ENCODE peak calls at places on chromosome 19, in seven cellular contexts. X is HCT116, L is upper lobe of left lung, H is upper lobe of right lung, B is neural progenitor cell, W is cardiac muscle cell, Q is hepatocyte. Z is an unnamed sample.

GRCh38 chr19:28014821-28015405 is 1198.0 kb downstream of the UQCRFS1 start:
- DNase-seq in X (no peak), L (no peak), H (peak), B (no peak), W (no peak), Q (no peak), Z (no peak)

GRCh38 chr19:35107541-35107939 is 8.1 kb upstream of the FXYD3 start:
- DNase-seq in X (peak), L (peak), H (no peak), B (no peak), W (peak), Q (no peak), Z (no peak)

GRCh38 chr19:19062454-19063182 is 1.2 kb upstream of the SLC25A42 start:
- DNase-seq in X (no peak), L (no peak), H (no peak), B (no peak), W (no peak), Q (no peak), Z (no peak)

GRCh38 chr19:38977445-38978314 is 2.1 kb upstream of the FBXO17 start:
- DNase-seq in X (no peak), L (no peak), H (no peak), B (no peak), W (no peak), Q (peak), Z (no peak)

GRCh38 chr19:10294368-10294697 is 4.6 kb downstream of the ICAM5 start:
- DNase-seq in X (no peak), L (no peak), H (no peak), B (peak), W (no peak), Q (no peak), Z (no peak)

GRCh38 chr19:12784871-12785430 is 6.3 kb upstream of the JUNB start:
- DNase-seq in X (no peak), L (no peak), H (no peak), B (no peak), W (peak), Q (no peak), Z (no peak)

GRCh38 chr19:18633321-18633720 is 3.5 kb upstream of the KLHL26 start:
- DNase-seq in X (no peak), L (no peak), H (no peak), B (no peak), W (no peak), Q (no peak), Z (no peak)

GRCh38 chr19:29259153-29259552 is 46.2 kb upstream of the UQCRFS1 start:
- DNase-seq in X (no peak), L (no peak), H (no peak), B (peak), W (no peak), Q (no peak), Z (peak)

GRCh38 chr19:4058696-4059492 is 7.8 kb downstream of the ZBTB7A start:
- DNase-seq in X (no peak), L (no peak), H (no peak), B (no peak), W (no peak), Q (no peak), Z (no peak)

GRCh38 chr19:42323852-42324654 is 1.4 kb upstream of the MEGF8 start:
- DNase-seq in X (no peak), L (no peak), H (peak), B (peak), W (no peak), Q (no peak), Z (no peak)

GRCh38 chr19:19042732-19043274 is 9.4 kb downstream of the ARMC6 start:
- DNase-seq in X (no peak), L (no peak), H (no peak), B (no peak), W (no peak), Q (no peak), Z (no peak)

GRCh38 chr19:35264281-35265125 is 4.3 kb upstream of the USF2 start:
- DNase-seq in X (no peak), L (peak), H (peak), B (no peak), W (no peak), Q (no peak), Z (no peak)

GRCh38 chr19:10353793-10354391 is 14.5 kb upstream of the ICAM3 start:
- DNase-seq in X (peak), L (no peak), H (no peak), B (peak), W (peak), Q (peak), Z (no peak)

GRCh38 chr19:33403221-33403972 is 29.9 kb downstream of the CEBPG start:
- DNase-seq in X (no peak), L (peak), H (peak), B (no peak), W (no peak), Q (peak), Z (no peak)

GRCh38 chr19:38183227-38183914 is 40.7 kb downstream of the DPF1 start:
- DNase-seq in X (no peak), L (no peak), H (no peak), B (peak), W (peak), Q (no peak), Z (no peak)

GRCh38 chr19:38910488-38910887 is 1.5 kb downstream of the CCER2 start:
- DNase-seq in X (no peak), L (no peak), H (no peak), B (no peak), W (no peak), Q (no peak), Z (no peak)

GRCh38 chr19:3982701-3983541 is 2.3 kb downstream of the EEF2 start:
- DNase-seq in X (no peak), L (no peak), H (no peak), B (no peak), W (peak), Q (peak), Z (peak)

GRCh38 chr19:50906217-50906616 is 5.0 kb downstream of the KLK4 start:
- DNase-seq in X (no peak), L (no peak), H (no peak), B (peak), W (peak), Q (peak), Z (no peak)

GRCh38 chr19:42140125-42140754 is 8.0 kb upstream of the POU2F2 start:
- DNase-seq in X (no peak), L (peak), H (peak), B (peak), W (peak), Q (peak), Z (peak)

GRCh38 chr19:40744554-40745401 is 5.5 kb downstream of the ACTMAP start:
- DNase-seq in X (no peak), L (peak), H (peak), B (peak), W (no peak), Q (peak), Z (no peak)

GRCh38 chr19:47113446-47114348 is at the start of gene ZC3H4:
- DNase-seq in X (peak), L (peak), H (peak), B (peak), W (peak), Q (peak), Z (peak)

GRCh38 chr19:40704491-40705361 is 12.0 kb downstream of the COQ8B start:
- DNase-seq in X (no peak), L (no peak), H (no peak), B (no peak), W (no peak), Q (no peak), Z (no peak)

GRCh38 chr19:53432088-53432661 is 391 bp downstream of the ZNF761 start:
- DNase-seq in X (no peak), L (peak), H (peak), B (peak), W (peak), Q (peak), Z (peak)

GRCh38 chr19:5789886-5790572 is 934 bp downstream of the DUS3L start:
- DNase-seq in X (no peak), L (no peak), H (no peak), B (no peak), W (no peak), Q (no peak), Z (no peak)

GRCh38 chr19:12828494-12828893 is 5.9 kb downstream of the RTBDN start:
- DNase-seq in X (no peak), L (no peak), H (no peak), B (peak), W (peak), Q (peak), Z (peak)

GRCh38 chr19:28021316-28022185 is 1191.4 kb downstream of the UQCRFS1 start:
- DNase-seq in X (no peak), L (no peak), H (no peak), B (no peak), W (no peak), Q (no peak), Z (no peak)

GRCh38 chr19:38430931-38431330 is 2.6 kb upstream of the RYR1 start:
- DNase-seq in X (no peak), L (no peak), H (no peak), B (no peak), W (no peak), Q (no peak), Z (no peak)

GRCh38 chr19:30228726-30229523 is 143.3 kb upstream of the ZNF536 start:
- DNase-seq in X (no peak), L (no peak), H (no peak), B (peak), W (peak), Q (peak), Z (no peak)

GRCh38 chr19:36082916-36083315 is 28.0 kb upstream of the OVOL3 start:
- DNase-seq in X (no peak), L (no peak), H (no peak), B (no peak), W (no peak), Q (no peak), Z (no peak)

GRCh38 chr19:13056052-13056660 is 46.5 kb downstream of the LYL1 start:
- DNase-seq in X (peak), L (peak), H (peak), B (peak), W (peak), Q (peak), Z (no peak)

GRCh38 chr19:7942981-7943443 is 454 bp downstream of the TIMM44 start:
- DNase-seq in X (no peak), L (no peak), H (no peak), B (no peak), W (peak), Q (no peak), Z (no peak)

GRCh38 chr19:30228113-30228725 is 144.0 kb upstream of the ZNF536 start:
- DNase-seq in X (no peak), L (no peak), H (no peak), B (peak), W (no peak), Q (peak), Z (no peak)

GRCh38 chr19:49468746-49469447 is 5.1 kb upstream of the FLT3LG start:
- DNase-seq in X (no peak), L (peak), H (no peak), B (peak), W (peak), Q (peak), Z (peak)

GRCh38 chr19:49469828-49470614 is 4.0 kb upstream of the FLT3LG start:
- DNase-seq in X (no peak), L (peak), H (no peak), B (no peak), W (no peak), Q (no peak), Z (no peak)

GRCh38 chr19:49465371-49465770 is 8.6 kb upstream of the FLT3LG start:
- DNase-seq in X (no peak), L (no peak), H (no peak), B (no peak), W (no peak), Q (no peak), Z (no peak)

GRCh38 chr19:49470615-49470978 is 3.4 kb upstream of the FLT3LG start:
- DNase-seq in X (no peak), L (no peak), H (no peak), B (no peak), W (no peak), Q (no peak), Z (no peak)

DNA sequence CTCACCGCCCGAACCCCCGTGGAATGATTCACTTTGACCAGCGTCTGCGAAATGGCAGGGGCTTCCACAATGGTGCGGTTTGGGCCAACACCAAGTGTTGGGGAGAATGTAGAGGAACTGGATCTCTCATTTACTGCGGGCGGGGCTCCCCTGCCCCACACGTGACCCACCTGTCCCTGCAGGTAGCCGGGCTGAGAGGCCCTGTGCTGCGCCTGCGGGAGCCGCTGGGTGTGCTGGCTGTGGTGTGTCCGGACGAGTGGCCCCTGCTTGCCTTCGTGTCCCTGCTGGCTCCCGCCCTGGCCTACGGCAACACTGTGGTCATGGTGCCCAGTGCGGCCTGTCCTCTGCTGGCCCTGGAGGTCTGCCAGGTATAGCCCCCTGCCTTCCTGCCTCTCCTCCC is 5.8 kb upstream of the FLT3LG start:
- DNase-seq in X (no peak), L (no peak), H (no peak), B (no peak), W (no peak), Q (no peak), Z (no peak)
- H3K27ac ChIP-seq in X (no peak), L (peak), H (peak), B (no peak), W (no peak), Q (peak), Z (no peak)

GRCh38 chr19:52343548-52343947 is 7.5 kb downstream of the ZNF610 start:
- DNase-seq in X (peak), L (peak), H (no peak), B (peak), W (peak), Q (peak), Z (peak)
- TF ChIP-seq CTCF in X (peak), L (peak), H (peak), B (peak), W (peak), Q (peak), Z (no peak)

GRCh38 chr19:31518626-31519025 is 169.4 kb upstream of the TSHZ3 start:
- DNase-seq in X (no peak), L (no peak), H (no peak), B (no peak), W (no peak), Q (no peak), Z (no peak)

GRCh38 chr19:31515931-31516330 is 166.7 kb upstream of the TSHZ3 start:
- DNase-seq in X (no peak), L (no peak), H (no peak), B (no peak), W (peak), Q (no peak), Z (no peak)

GRCh38 chr19:31517466-31518180 is 168.4 kb upstream of the TSHZ3 start:
- DNase-seq in X (no peak), L (no peak), H (no peak), B (no peak), W (no peak), Q (no peak), Z (no peak)

GRCh38 chr19:31518216-31518615 is 169.0 kb upstream of the TSHZ3 start:
- DNase-seq in X (no peak), L (no peak), H (no peak), B (no peak), W (no peak), Q (no peak), Z (no peak)

DNA sequence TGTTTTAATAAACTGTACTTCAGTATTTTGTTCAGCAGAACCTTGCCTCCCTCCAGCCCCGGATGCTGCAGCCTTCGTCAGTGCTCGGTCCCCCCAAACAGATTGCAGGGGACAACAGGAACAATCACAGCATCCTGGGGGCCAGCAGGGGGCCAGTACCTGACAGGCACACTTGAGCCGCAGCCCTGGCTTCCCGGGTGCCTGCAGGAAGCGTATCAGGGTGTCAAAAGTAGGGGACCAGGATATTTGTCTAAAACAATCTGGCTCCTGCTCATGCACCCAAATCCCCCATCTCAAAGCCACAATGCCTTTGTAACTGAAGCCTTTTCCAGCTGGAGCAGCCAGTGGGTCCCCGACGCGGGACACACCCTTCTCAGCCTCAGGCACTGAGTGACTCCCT is 167.5 kb upstream of the TSHZ3 start:
- DNase-seq in X (no peak), L (no peak), H (no peak), B (no peak), W (no peak), Q (no peak), Z (no peak)
- H3K27ac ChIP-seq in X (no peak), L (no peak), H (no peak), B (no peak), W (no peak), Q (no peak), Z (no peak)

GRCh38 chr19:17358395-17358794 is 18.7 kb downstream of the PLVAP start:
- DNase-seq in X (peak), L (no peak), H (no peak), B (no peak), W (no peak), Q (no peak), Z (no peak)

GRCh38 chr19:17353386-17353785 is 16.0 kb downstream of the GTPBP3 start:
- DNase-seq in X (no peak), L (no peak), H (no peak), B (no peak), W (no peak), Q (no peak), Z (no peak)

GRCh38 chr19:17357724-17358123 is 19.4 kb downstream of the PLVAP start:
- DNase-seq in X (no peak), L (peak), H (no peak), B (no peak), W (no peak), Q (no peak), Z (no peak)

GRCh38 chr19:17359905-17360800 is 17.0 kb downstream of the PLVAP start:
- DNase-seq in X (no peak), L (no peak), H (no peak), B (no peak), W (no peak), Q (no peak), Z (no peak)

GRCh38 chr19:17357078-17357666 is 19.8 kb downstream of the GTPBP3 start:
- DNase-seq in X (no peak), L (no peak), H (no peak), B (no peak), W (no peak), Q (no peak), Z (no peak)
- TF ChIP-seq CTCF in X (no peak), L (no peak), H (no peak), B (no peak), W (no peak), Q (no peak), Z (no peak)

DNA sequence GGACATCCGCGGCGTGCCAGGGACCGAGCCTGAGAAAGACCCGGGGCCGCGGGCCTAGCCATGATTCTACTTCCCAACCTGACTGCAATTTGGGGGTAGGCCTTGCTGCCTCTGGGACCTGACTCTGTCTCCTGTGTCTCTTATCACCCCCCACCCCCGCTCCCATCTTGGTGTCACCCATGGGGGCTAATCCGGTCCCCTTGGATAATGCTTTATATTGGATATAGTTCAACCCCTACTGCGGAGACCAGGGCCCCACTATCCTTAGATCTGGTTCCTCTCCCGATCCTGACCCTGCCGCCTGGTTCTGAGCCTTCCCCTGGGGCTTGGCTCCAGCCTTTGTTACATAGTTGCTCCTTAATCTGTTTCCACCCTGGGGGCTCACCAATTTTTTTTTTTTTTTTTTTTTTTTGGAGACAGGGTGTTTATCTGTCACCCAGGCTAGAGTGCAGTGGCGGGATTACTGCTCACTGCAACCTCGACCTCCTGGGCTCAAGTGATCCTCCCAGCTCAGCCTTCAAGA is 1.3 kb downstream of the BLOC1S3 start:
- DNase-seq in X (no peak), L (no peak), H (no peak), B (no peak), W (no peak), Q (no peak), Z (no peak)
- H3K27ac ChIP-seq in X (peak), L (peak), H (no peak), B (no peak), W (no peak), Q (peak), Z (peak)